ENCODE peak calls at places on chromosome 16, in six cellular contexts. R is A673, P is HL-60, D is Caco-2, G is adipocyte, U is NCI-H1694 treated with DMSO at 0.1 percent for 48 hours. Y is an unnamed sample.

GRCh38 chr16:56191807-56192643 is 736 bp downstream of the GNAO1 start:
- DNase-seq in P (no peak), U (no peak), D (no peak), R (no peak), G (peak), Y (no peak)

GRCh38 chr16:60727856-60728255 is 1308.4 kb downstream of the CDH8 start:
- DNase-seq in G (no peak), U (no peak), R (no peak), D (no peak), P (no peak), Y (no peak)

GRCh38 chr16:69223882-69224281 is 36.9 kb downstream of the SNTB2 start:
- DNase-seq in P (no peak), D (no peak), R (no peak), G (no peak), U (no peak), Y (peak)

GRCh38 chr16:57325458-57325857 is 33.1 kb upstream of the CCL22 start:
- DNase-seq in G (peak), U (no peak), P (no peak), R (no peak), D (no peak), Y (no peak)

GRCh38 chr16:85535352-85536072 is 77.6 kb upstream of the GSE1 start:
- DNase-seq in G (no peak), D (peak), U (no peak), P (peak), R (no peak), Y (no peak)

GRCh38 chr16:2531696-2532493 is 687 bp upstream of the CEMP1 start:
- DNase-seq in R (peak), G (peak), P (peak), U (peak), D (peak), Y (peak)

GRCh38 chr16:12002447-12003006 is 26.0 kb downstream of the SNX29 start:
- DNase-seq in G (no peak), P (no peak), U (peak), R (peak), D (no peak), Y (peak)

GRCh38 chr16:68470461-68471150 is 22.3 kb upstream of the SMPD3 start:
- DNase-seq in R (no peak), D (no peak), U (no peak), P (peak), G (no peak), Y (no peak)

GRCh38 chr16:74743668-74744299 is 30.8 kb downstream of the FA2H start:
- DNase-seq in P (no peak), G (peak), U (no peak), R (peak), D (peak), Y (no peak)

GRCh38 chr16:89388536-89388935 is 101.8 kb downstream of the ANKRD11 start:
- DNase-seq in P (no peak), G (no peak), D (no peak), R (no peak), U (no peak), Y (no peak)

GRCh38 chr16:72317378-72317777 is 145.4 kb upstream of the PMFBP1 start:
- DNase-seq in D (no peak), G (no peak), U (no peak), R (no peak), P (no peak), Y (no peak)

GRCh38 chr16:58026139-58026704 is 668 bp downstream of the MMP15 start:
- DNase-seq in U (no peak), D (peak), G (peak), R (peak), P (no peak), Y (peak)

GRCh38 chr16:63050391-63050790 is 1014.2 kb upstream of the CDH8 start:
- DNase-seq in R (no peak), P (no peak), G (no peak), D (no peak), U (no peak), Y (no peak)

GRCh38 chr16:81997738-81998137 is 13.5 kb downstream of the SDR42E1 start:
- DNase-seq in P (no peak), D (peak), R (peak), U (no peak), G (peak), Y (peak)

GRCh38 chr16:1300664-1301476 is 8.6 kb upstream of the UBE2I start:
- DNase-seq in U (peak), R (peak), D (peak), G (peak), P (peak), Y (peak)

GRCh38 chr16:66857437-66857836 is 13.2 kb downstream of the CA7 start:
- DNase-seq in D (peak), G (no peak), R (no peak), P (no peak), U (no peak), Y (no peak)

GRCh38 chr16:69329369-69330285 is 761 bp downstream of the PDF start:
- DNase-seq in R (peak), P (no peak), D (peak), G (no peak), U (no peak), Y (peak)

GRCh38 chr16:23650674-23651073 is 9.4 kb downstream of the DCTN5 start:
- DNase-seq in G (peak), R (peak), P (no peak), U (no peak), D (no peak), Y (no peak)

GRCh38 chr16:88914750-88915368 is 48.4 kb upstream of the PABPN1L start:
- DNase-seq in R (peak), U (no peak), G (peak), D (no peak), P (no peak), Y (no peak)

GRCh38 chr16:49183911-49184310 is 97.7 kb downstream of the CBLN1 start:
- DNase-seq in U (peak), D (peak), R (peak), P (peak), G (no peak), Y (no peak)

GRCh38 chr16:11207646-11208045 is 48.4 kb downstream of the SOCS1 start:
- DNase-seq in R (no peak), U (no peak), G (no peak), P (no peak), D (no peak), Y (no peak)

GRCh38 chr16:53789159-53789558 is 85.2 kb downstream of the FTO start:
- DNase-seq in R (no peak), D (no peak), U (no peak), P (no peak), G (peak), Y (no peak)

GRCh38 chr16:83453977-83454376 is 353.8 kb upstream of the HSBP1 start:
- DNase-seq in G (no peak), P (no peak), R (no peak), U (no peak), D (no peak), Y (no peak)

GRCh38 chr16:89641719-89642187 is 15.8 kb downstream of the CHMP1A start:
- DNase-seq in G (no peak), D (no peak), R (no peak), U (no peak), P (no peak), Y (no peak)

GRCh38 chr16:55944377-55944802 is 69.2 kb upstream of the CES5A start:
- DNase-seq in G (peak), D (peak), P (peak), U (peak), R (peak), Y (peak)

GRCh38 chr16:14365200-14365851 is 264.7 kb downstream of the PARN start:
- DNase-seq in G (no peak), P (no peak), D (no peak), U (no peak), R (no peak), Y (no peak)

GRCh38 chr16:85514601-85515318 is 98.4 kb upstream of the GSE1 start:
- DNase-seq in G (peak), P (no peak), D (peak), R (peak), U (peak), Y (peak)

Y was measured in RKO.